ENCODE peak calls at places on chromosomes 2 and 18, in five cellular contexts. H, V, N, G and I are unnamed samples.

GRCh38 chr2:46970334-46971288 is 55.0 kb upstream of the MCFD2 start:
- DNase-seq in H (no peak), V (peak), N (no peak), G (peak), I (peak)

GRCh38 chr18:2627821-2628276 is 27.7 kb upstream of the SMCHD1 start:
- DNase-seq in H (no peak), V (no peak), N (peak), G (peak), I (no peak)

GRCh38 chr2:42105330-42106256 is 57.8 kb downstream of the PKDCC start:
- DNase-seq in H (peak), V (no peak), N (no peak), G (no peak), I (no peak)

GRCh38 chr2:9211496-9211895 is 4.9 kb downstream of the ASAP2 start:
- DNase-seq in H (no peak), V (no peak), N (no peak), G (no peak), I (no peak)

GRCh38 chr2:240111253-240111652 is 24.9 kb downstream of the COPS9 start:
- DNase-seq in H (no peak), V (no peak), N (no peak), G (peak), I (no peak)

GRCh38 chr18:76361219-76361618 is 133.8 kb downstream of the ZNF516 start:
- DNase-seq in H (no peak), V (no peak), N (no peak), G (no peak), I (no peak)

GRCh38 chr2:54429811-54430600 is 26.1 kb upstream of the SPTBN1 start:
- DNase-seq in H (no peak), V (no peak), N (no peak), G (no peak), I (no peak)

GRCh38 chr2:197647961-197648690 is 27.3 kb downstream of the RFTN2 start:
- DNase-seq in H (no peak), V (no peak), N (no peak), G (peak), I (no peak)

GRCh38 chr18:944440-944839 is 39.8 kb downstream of the ADCYAP1 start:
- DNase-seq in H (no peak), V (no peak), N (no peak), G (peak), I (no peak)

GRCh38 chr2:67037655-67038054 is 359.5 kb upstream of the ETAA1 start:
- DNase-seq in H (no peak), V (no peak), N (no peak), G (no peak), I (no peak)

GRCh38 chr18:51897884-51898283 is 442.1 kb upstream of the DCC start:
- DNase-seq in H (no peak), V (no peak), N (no peak), G (no peak), I (no peak)

GRCh38 chr18:37425182-37425581 is 140.4 kb downstream of the CELF4 start:
- DNase-seq in H (no peak), V (no peak), N (no peak), G (no peak), I (no peak)

GRCh38 chr2:221335106-221335505 is 237.0 kb downstream of the EPHA4 start:
- DNase-seq in H (no peak), V (no peak), N (no peak), G (no peak), I (no peak)

GRCh38 chr2:31919499-31919898 is 91.3 kb downstream of the MEMO1 start:
- DNase-seq in H (no peak), V (no peak), N (no peak), G (no peak), I (no peak)

GRCh38 chr2:223797811-223798721 is 39.3 kb downstream of the AP1S3 start:
- DNase-seq in H (no peak), V (no peak), N (no peak), G (peak), I (no peak)

GRCh38 chr18:55748227-55748738 is 160.3 kb upstream of the TCF4 start:
- DNase-seq in H (no peak), V (no peak), N (no peak), G (no peak), I (no peak)

GRCh38 chr2:207530160-207531023 is 630 bp downstream of the CREB1 start:
- DNase-seq in H (peak), V (peak), N (no peak), G (no peak), I (peak)

GRCh38 chr2:18548618-18549017 is 11.8 kb downstream of the RDH14 start:
- DNase-seq in H (no peak), V (no peak), N (no peak), G (no peak), I (no peak)

GRCh38 chr2:239163306-239164070 is 237.3 kb downstream of the HDAC4 start:
- DNase-seq in H (no peak), V (no peak), N (no peak), G (no peak), I (no peak)

GRCh38 chr2:29733945-29734344 is 187.4 kb downstream of the ALK start:
- DNase-seq in H (no peak), V (no peak), N (no peak), G (no peak), I (no peak)

GRCh38 chr2:230987137-230988020 is 8.5 kb upstream of the SPATA3 start:
- DNase-seq in H (peak), V (peak), N (peak), G (peak), I (peak)

GRCh38 chr2:230989731-230990130 is 6.2 kb upstream of the SPATA3 start:
- DNase-seq in H (no peak), V (no peak), N (no peak), G (no peak), I (no peak)

GRCh38 chr2:230983566-230983965 is 12.4 kb upstream of the SPATA3 start:
- DNase-seq in H (no peak), V (no peak), N (no peak), G (no peak), I (no peak)

GRCh38 chr2:230985519-230986231 is 10.2 kb upstream of the SPATA3 start:
- DNase-seq in H (no peak), V (no peak), N (no peak), G (no peak), I (no peak)

GRCh38 chr2:230986520-230987136 is 9.3 kb upstream of the SPATA3 start:
- DNase-seq in H (no peak), V (no peak), N (no peak), G (no peak), I (no peak)
- TF ChIP-seq POLR2A in H (no peak), V (no peak), N (no peak), G (no peak), I (no peak)

DNA sequence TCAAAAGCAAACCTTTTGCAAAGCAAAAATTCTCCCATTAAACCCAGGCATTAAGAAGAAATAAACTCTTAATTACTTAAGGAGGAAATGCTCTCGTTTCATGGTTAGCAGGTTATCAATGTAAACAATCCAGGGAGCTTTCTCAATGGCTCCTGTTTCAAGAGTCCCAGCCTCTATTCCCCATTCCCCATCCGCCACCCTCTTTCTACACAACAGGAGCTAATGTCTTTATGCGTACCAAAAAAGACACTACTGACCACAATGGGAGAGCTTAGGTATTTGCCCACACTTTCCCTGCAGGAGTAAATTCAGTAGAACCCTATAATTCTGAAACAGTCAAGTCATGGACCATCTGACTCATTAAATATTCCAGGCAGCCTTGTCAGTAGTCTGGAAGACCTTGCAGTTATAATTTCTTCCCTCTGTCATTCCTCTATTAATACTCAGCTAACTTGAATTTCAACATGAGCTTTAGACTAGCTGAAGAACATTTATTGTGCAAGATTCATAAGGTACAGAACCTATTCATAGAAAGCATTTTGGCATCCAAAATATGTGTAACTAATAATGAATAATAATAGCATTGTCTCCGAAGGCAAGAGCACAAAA is 48.6 kb downstream of the SLC8A1 start:
- DNase-seq in H (no peak), V (no peak), N (no peak), G (peak), I (no peak)
- H3K27ac ChIP-seq in H (no peak), V (no peak), N (no peak), G (peak), I (no peak)

GRCh38 chr2:70994445-70995226 is at the start of gene TEX261:
- DNase-seq in H (peak), V (peak), N (peak), G (peak), I (peak)
- TF ChIP-seq POLR2A in H (peak), V (peak), N (peak), G (no peak), I (peak)

DNA sequence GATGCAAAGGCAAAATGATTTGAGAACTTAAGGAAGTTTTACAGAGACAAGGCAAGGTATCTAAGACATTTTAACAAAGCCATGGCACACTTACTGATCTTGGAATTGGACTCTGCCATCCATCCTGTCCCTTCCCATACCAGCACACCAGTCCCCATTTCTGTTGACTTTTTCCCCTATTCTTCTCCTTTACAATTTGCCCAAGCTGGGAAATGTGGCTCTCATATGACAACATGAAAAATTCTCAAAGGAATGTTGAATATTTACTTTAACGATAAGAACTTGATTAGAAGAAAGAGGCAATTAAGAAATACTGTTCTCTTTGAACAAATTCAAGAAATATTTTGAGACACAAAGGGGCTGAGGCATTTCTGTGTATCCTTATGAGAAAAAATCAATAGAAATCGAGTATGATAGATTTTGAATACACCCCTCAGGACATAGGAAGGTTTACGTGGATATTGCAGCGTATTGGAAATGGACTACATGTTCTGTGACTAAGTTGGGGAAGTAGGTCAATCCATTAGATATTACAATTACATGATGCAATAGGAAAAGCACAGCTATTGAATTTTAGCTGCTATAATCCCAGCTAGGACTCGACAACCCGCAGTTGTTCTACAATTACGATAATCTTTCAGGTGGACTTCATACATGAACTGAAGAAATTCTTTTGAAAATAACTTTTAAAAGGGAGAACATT is 201.6 kb downstream of the TRIB2 start:
- DNase-seq in H (no peak), V (no peak), N (no peak), G (peak), I (no peak)
- H3K27ac ChIP-seq in H (no peak), V (peak), N (no peak), G (peak), I (peak)

GRCh38 chr2:178072383-178073301 is at the start of gene PDE11A:
- DNase-seq in H (peak), V (peak), N (peak), G (peak), I (peak)
- TF ChIP-seq POLR2A in H (peak), V (peak), N (peak), G (no peak), I (no peak)

GRCh38 chr2:179352181-179352580 is 87.5 kb upstream of the SESTD1 start:
- DNase-seq in H (no peak), V (no peak), N (no peak), G (no peak), I (no peak)

GRCh38 chr2:179344970-179345369 is 80.3 kb upstream of the SESTD1 start:
- DNase-seq in H (no peak), V (no peak), N (no peak), G (no peak), I (no peak)

GRCh38 chr2:179349670-179350303 is 85.2 kb upstream of the SESTD1 start:
- DNase-seq in H (no peak), V (no peak), N (no peak), G (no peak), I (no peak)

GRCh38 chr2:179344280-179344961 is 79.8 kb upstream of the SESTD1 start:
- DNase-seq in H (no peak), V (no peak), N (no peak), G (peak), I (no peak)

DNA sequence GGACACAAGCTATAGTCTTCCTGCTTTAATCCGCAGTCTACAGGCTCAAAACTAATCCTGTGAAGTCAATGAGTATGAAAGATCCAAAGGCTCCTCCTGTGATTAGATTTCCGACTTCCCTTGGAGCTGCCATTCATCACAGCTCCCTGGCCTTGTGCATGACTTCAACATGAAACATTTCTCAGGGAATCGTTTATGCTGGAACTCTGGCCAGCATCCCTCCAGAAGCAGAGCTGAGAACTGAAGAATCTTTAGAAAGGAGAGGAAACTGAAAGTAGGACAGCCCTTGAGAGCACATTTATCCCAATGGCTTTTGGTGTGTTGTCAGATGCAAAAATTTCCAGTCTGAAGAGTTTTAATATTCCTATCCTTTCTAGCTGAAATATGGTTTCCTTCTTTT is 84.3 kb upstream of the SESTD1 start:
- DNase-seq in H (no peak), V (no peak), N (no peak), G (no peak), I (no peak)
- H3K27ac ChIP-seq in H (no peak), V (no peak), N (no peak), G (no peak), I (no peak)

GRCh38 chr2:173104156-173104555 is 28.5 kb downstream of the MAP3K20 start:
- DNase-seq in H (no peak), V (no peak), N (no peak), G (no peak), I (no peak)
- TF ChIP-seq POLR2A in H (no peak), V (no peak), N (no peak), G (no peak), I (no peak)

DNA sequence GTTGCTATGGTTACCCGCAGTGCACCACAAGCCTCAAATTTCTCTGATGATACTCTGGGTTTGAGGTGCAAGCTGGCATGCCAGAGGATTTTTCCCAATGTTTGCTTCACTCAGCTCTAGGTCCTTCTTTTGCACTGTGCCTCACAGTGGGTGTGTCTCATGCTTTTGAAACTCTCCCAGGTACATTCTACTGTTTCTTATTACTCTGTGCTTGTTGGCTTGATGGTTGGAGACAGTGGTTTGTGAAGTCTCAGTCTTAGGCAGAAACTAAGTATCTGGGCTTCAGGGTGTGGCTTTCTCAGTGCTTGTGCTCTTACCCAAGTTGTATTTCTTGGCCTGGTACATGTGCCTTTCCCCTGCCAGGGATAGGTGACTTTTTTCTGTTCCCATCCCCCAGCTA is 278.2 kb downstream of the RBM43 start:
- DNase-seq in H (no peak), V (no peak), N (no peak), G (no peak), I (no peak)
- H3K27ac ChIP-seq in H (no peak), V (no peak), N (no peak), G (no peak), I (no peak)